ENCODE peak calls at places on chromosomes 6 and 20, in four cellular contexts. One of them, this sample, is unnamed.

GRCh38 chr6:38302081-38302480 is 337.6 kb downstream of the BTBD9 start:
- DNase-seq in cardiac fibroblast: no peak
- DNase-seq in endothelial cell: no peak
- DNase-seq in thoracic aorta: no peak
- DNase-seq in this sample: no peak

GRCh38 chr6:139129284-139129683 is 5.6 kb upstream of the HECA start:
- DNase-seq in cardiac fibroblast: peak
- DNase-seq in endothelial cell: no peak
- DNase-seq in thoracic aorta: no peak
- DNase-seq in this sample: no peak

GRCh38 chr6:146859795-146860495 is 261.2 kb downstream of the ADGB start:
- DNase-seq in cardiac fibroblast: no peak
- DNase-seq in endothelial cell: no peak
- DNase-seq in thoracic aorta: no peak
- DNase-seq in this sample: no peak

GRCh38 chr6:28137458-28138020 is 4.1 kb upstream of the ZKSCAN8 start:
- DNase-seq in cardiac fibroblast: peak
- DNase-seq in endothelial cell: no peak
- DNase-seq in thoracic aorta: no peak
- DNase-seq in this sample: no peak

GRCh38 chr6:136968831-136969230 is 46.7 kb downstream of the SLC35D3 start:
- DNase-seq in cardiac fibroblast: no peak
- DNase-seq in endothelial cell: no peak
- DNase-seq in thoracic aorta: no peak
- DNase-seq in this sample: no peak

GRCh38 chr6:105077592-105078463 is 102.0 kb downstream of the POPDC3 start:
- DNase-seq in cardiac fibroblast: peak
- DNase-seq in endothelial cell: no peak
- DNase-seq in thoracic aorta: no peak
- DNase-seq in this sample: no peak

GRCh38 chr6:101668496-101668895 is 275.0 kb downstream of the GRIK2 start:
- DNase-seq in cardiac fibroblast: peak
- DNase-seq in endothelial cell: no peak
- DNase-seq in thoracic aorta: no peak
- DNase-seq in this sample: no peak

GRCh38 chr6:137874204-137875001 is 7.3 kb downstream of the TNFAIP3 start:
- DNase-seq in cardiac fibroblast: no peak
- DNase-seq in endothelial cell: no peak
- DNase-seq in thoracic aorta: no peak
- DNase-seq in this sample: no peak

GRCh38 chr6:159094444-159095252 is 49.9 kb upstream of the TAGAP start:
- DNase-seq in cardiac fibroblast: no peak
- DNase-seq in endothelial cell: no peak
- DNase-seq in thoracic aorta: no peak
- DNase-seq in this sample: no peak

GRCh38 chr6:44489912-44490604 is 102.6 kb downstream of the CDC5L start:
- DNase-seq in cardiac fibroblast: peak
- DNase-seq in endothelial cell: no peak
- DNase-seq in thoracic aorta: peak
- DNase-seq in this sample: no peak

GRCh38 chr6:163460307-163460782 is 45.8 kb downstream of the QKI start:
- DNase-seq in cardiac fibroblast: peak
- DNase-seq in endothelial cell: no peak
- DNase-seq in thoracic aorta: no peak
- DNase-seq in this sample: no peak

GRCh38 chr20:57657537-57658446 is 37.6 kb upstream of the ZBP1 start:
- DNase-seq in cardiac fibroblast: no peak
- DNase-seq in endothelial cell: peak
- DNase-seq in thoracic aorta: peak
- DNase-seq in this sample: no peak

GRCh38 chr20:22536956-22537756 is 47.2 kb downstream of the FOXA2 start:
- DNase-seq in cardiac fibroblast: no peak
- DNase-seq in endothelial cell: no peak
- DNase-seq in thoracic aorta: no peak
- DNase-seq in this sample: no peak

GRCh38 chr6:89205819-89206218 is 11.3 kb downstream of the GABRR1 start:
- DNase-seq in cardiac fibroblast: no peak
- DNase-seq in endothelial cell: no peak
- DNase-seq in thoracic aorta: peak
- DNase-seq in this sample: no peak

GRCh38 chr6:147615659-147616456 is 107.4 kb downstream of the SAMD5 start:
- DNase-seq in cardiac fibroblast: no peak
- DNase-seq in endothelial cell: no peak
- DNase-seq in thoracic aorta: no peak
- DNase-seq in this sample: no peak

GRCh38 chr20:25014816-25015215 is 22.3 kb upstream of the APMAP start:
- DNase-seq in cardiac fibroblast: no peak
- DNase-seq in endothelial cell: no peak
- DNase-seq in thoracic aorta: no peak
- DNase-seq in this sample: no peak

GRCh38 chr20:62765432-62766070 is 30.7 kb upstream of the MRGBP start:
- DNase-seq in cardiac fibroblast: no peak
- DNase-seq in endothelial cell: no peak
- DNase-seq in thoracic aorta: no peak
- DNase-seq in this sample: no peak

GRCh38 chr6:28896505-28897392 is 27.0 kb downstream of the TRIM27 start:
- DNase-seq in cardiac fibroblast: peak
- DNase-seq in endothelial cell: peak
- DNase-seq in thoracic aorta: no peak
- DNase-seq in this sample: peak

GRCh38 chr6:138590796-138591709 is 91.8 kb upstream of the NHSL1 start:
- DNase-seq in cardiac fibroblast: peak
- DNase-seq in endothelial cell: peak
- DNase-seq in thoracic aorta: no peak
- DNase-seq in this sample: peak

GRCh38 chr6:44041461-44042260 is 85.6 kb downstream of the MRPL14 start:
- DNase-seq in cardiac fibroblast: peak
- DNase-seq in endothelial cell: no peak
- DNase-seq in thoracic aorta: no peak
- DNase-seq in this sample: no peak

GRCh38 chr6:159267165-159267564 is 98.0 kb downstream of the FNDC1 start:
- DNase-seq in cardiac fibroblast: peak
- DNase-seq in endothelial cell: peak
- DNase-seq in thoracic aorta: no peak
- DNase-seq in this sample: peak

GRCh38 chr6:43488667-43489276 is 11.4 kb downstream of the TJAP1 start:
- DNase-seq in cardiac fibroblast: no peak
- DNase-seq in endothelial cell: no peak
- DNase-seq in thoracic aorta: no peak
- DNase-seq in this sample: no peak

GRCh38 chr6:157574851-157575424 is 193.9 kb downstream of the ZDHHC14 start:
- DNase-seq in cardiac fibroblast: no peak
- DNase-seq in endothelial cell: no peak
- DNase-seq in thoracic aorta: no peak
- DNase-seq in this sample: no peak

GRCh38 chr6:95553880-95554279 is 23.5 kb upstream of the MANEA start:
- DNase-seq in cardiac fibroblast: no peak
- DNase-seq in endothelial cell: no peak
- DNase-seq in thoracic aorta: no peak
- DNase-seq in this sample: no peak

GRCh38 chr6:72639920-72640621 is 18.2 kb downstream of the KCNQ5 start:
- DNase-seq in cardiac fibroblast: no peak
- DNase-seq in endothelial cell: no peak
- DNase-seq in thoracic aorta: no peak
- DNase-seq in this sample: no peak
- TF ChIP-seq CTCF in cardiac fibroblast: no peak
- TF ChIP-seq CTCF in endothelial cell: no peak
- TF ChIP-seq CTCF in thoracic aorta: no peak
- TF ChIP-seq CTCF in this sample: no peak

DNA sequence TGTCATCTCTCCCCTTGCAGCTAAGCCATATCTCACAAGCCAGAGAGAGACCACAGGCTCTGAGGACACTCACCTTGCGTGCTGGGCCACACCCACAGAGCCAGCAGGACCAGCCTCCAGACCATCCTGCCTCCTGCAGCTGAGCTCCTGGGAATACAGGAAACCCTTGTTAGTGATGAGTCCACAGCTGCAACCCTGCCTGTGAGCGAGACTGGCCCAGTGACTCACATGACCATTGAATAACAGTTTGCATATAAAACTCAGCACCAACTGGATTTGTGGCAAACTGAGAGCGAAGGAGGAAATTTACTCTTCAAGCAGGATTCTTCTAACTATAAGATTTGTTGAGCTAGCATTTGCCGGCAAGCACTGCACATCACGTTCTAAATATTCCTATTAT is 3.0 kb downstream of the THBS2 start:
- DNase-seq in cardiac fibroblast: peak
- DNase-seq in endothelial cell: no peak
- DNase-seq in thoracic aorta: no peak
- DNase-seq in this sample: no peak
- TF ChIP-seq CTCF in cardiac fibroblast: no peak
- TF ChIP-seq CTCF in endothelial cell: no peak
- TF ChIP-seq CTCF in thoracic aorta: no peak
- TF ChIP-seq CTCF in this sample: no peak

DNA sequence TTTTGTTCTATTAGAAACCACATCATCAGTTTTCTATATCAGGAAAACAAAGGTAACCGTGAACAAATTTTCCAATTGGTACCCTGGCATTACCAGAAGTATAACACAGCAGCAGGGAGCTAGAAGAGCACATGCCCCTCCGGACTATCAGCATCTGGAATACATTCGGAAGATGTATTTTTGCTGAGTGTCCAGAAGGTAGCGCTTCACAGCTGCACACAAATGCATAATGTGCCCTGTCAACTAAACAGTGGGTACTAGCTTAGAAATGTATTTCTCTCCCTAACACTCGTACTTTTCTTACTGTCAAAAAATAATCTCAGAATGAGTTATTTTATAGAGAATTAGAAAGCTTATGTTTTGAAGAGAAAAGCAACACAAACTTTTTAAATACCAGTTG is 77.6 kb downstream of the HUS1B start:
- DNase-seq in cardiac fibroblast: peak
- DNase-seq in endothelial cell: no peak
- DNase-seq in thoracic aorta: no peak
- DNase-seq in this sample: no peak
- TF ChIP-seq CTCF in cardiac fibroblast: peak
- TF ChIP-seq CTCF in endothelial cell: no peak
- TF ChIP-seq CTCF in thoracic aorta: no peak
- TF ChIP-seq CTCF in this sample: peak

GRCh38 chr20:47573586-47573985 is 71.9 kb downstream of the NCOA3 start:
- DNase-seq in cardiac fibroblast: no peak
- DNase-seq in endothelial cell: no peak
- DNase-seq in thoracic aorta: no peak
- DNase-seq in this sample: no peak
- TF ChIP-seq CTCF in cardiac fibroblast: no peak
- TF ChIP-seq CTCF in endothelial cell: no peak
- TF ChIP-seq CTCF in thoracic aorta: no peak
- TF ChIP-seq CTCF in this sample: no peak

GRCh38 chr6:133040025-133040838 is 200.9 kb upstream of the EYA4 start:
- DNase-seq in cardiac fibroblast: peak
- DNase-seq in endothelial cell: peak
- DNase-seq in thoracic aorta: no peak
- DNase-seq in this sample: no peak

GRCh38 chr6:133033263-133033662 is 207.9 kb upstream of the EYA4 start:
- DNase-seq in cardiac fibroblast: no peak
- DNase-seq in endothelial cell: no peak
- DNase-seq in thoracic aorta: no peak
- DNase-seq in this sample: no peak

DNA sequence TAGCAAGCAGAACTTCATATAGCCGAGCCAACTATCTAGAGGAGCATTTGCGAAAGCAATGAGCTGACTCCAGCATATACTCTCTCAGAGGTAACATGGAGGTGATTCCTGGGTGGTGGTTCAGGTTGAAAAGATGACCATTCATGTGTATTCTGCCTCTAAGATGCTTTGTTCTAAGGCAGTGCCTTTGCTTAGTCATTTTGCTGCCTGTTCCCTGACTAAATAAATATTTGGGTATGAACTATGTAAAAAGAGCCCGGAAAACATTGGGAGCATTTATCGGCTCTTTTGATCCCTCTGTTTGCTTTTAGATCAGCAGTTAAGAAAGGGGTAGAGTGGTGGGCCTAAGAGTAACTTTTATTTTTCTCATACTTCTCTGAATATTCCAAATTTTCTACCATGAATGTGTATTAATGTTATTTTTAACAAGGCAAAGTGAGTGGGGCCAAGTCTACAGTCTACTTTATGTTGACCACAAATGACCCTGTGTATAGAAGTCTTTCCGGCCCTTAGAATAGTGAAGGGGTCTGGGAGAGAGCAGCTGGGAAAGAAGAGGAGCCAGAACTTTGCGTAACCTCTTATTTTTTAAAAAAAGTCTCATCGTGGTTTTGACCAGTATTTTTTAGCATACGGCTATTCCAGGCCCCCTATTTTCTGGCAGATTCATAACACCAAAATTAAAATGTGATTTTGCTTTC is 206.5 kb upstream of the EYA4 start:
- DNase-seq in cardiac fibroblast: no peak
- DNase-seq in endothelial cell: no peak
- DNase-seq in thoracic aorta: no peak
- DNase-seq in this sample: no peak
- TF ChIP-seq CTCF in cardiac fibroblast: no peak
- TF ChIP-seq CTCF in endothelial cell: no peak
- TF ChIP-seq CTCF in thoracic aorta: no peak
- TF ChIP-seq CTCF in this sample: no peak

DNA sequence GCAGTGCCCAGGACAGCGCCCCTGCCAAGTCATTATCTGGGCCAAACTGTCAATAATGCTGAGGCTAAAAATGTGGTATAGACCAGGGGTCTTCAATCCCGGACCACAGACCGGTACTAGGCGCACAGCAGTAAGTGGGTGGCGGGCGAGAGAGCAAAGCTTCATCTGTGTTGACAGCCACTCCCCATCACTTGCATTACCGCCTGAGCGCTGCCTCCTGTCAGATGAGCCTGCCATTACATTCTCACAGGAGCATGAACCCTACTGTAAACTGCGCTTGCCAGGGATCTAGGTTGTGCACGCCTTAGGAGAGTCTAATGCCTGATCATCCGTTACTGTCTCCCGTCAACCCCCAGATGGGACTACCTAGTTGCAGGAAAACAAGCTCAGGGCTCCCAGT is 91.0 kb downstream of the NFATC2 start:
- DNase-seq in cardiac fibroblast: no peak
- DNase-seq in endothelial cell: no peak
- DNase-seq in thoracic aorta: no peak
- DNase-seq in this sample: no peak
- TF ChIP-seq CTCF in cardiac fibroblast: no peak
- TF ChIP-seq CTCF in endothelial cell: no peak
- TF ChIP-seq CTCF in thoracic aorta: no peak
- TF ChIP-seq CTCF in this sample: no peak

DNA sequence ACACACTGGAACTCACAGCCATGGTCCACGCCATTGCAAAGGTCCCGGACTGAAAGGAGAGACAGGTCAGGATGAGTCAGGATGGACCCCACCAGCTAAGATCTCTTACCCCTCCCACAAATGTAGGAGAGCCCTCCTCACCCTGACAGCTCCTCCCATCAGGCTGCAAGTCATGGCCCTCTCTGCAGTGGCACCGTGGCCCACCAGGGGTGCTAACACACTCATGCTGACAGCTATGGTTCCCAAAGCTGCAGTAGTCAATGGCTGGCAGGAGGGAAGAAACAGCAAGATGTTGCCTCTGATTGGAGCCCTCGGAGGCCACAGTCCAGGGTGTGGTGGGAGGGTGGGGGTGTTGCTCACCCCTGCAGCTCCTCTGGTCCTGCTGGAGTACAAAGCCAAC is 5.7 kb upstream of the RBPJL start:
- DNase-seq in cardiac fibroblast: peak
- DNase-seq in endothelial cell: peak
- DNase-seq in thoracic aorta: no peak
- DNase-seq in this sample: peak
- TF ChIP-seq CTCF in cardiac fibroblast: peak
- TF ChIP-seq CTCF in endothelial cell: peak
- TF ChIP-seq CTCF in thoracic aorta: no peak
- TF ChIP-seq CTCF in this sample: peak

GRCh38 chr20:40090236-40090635 is 598.8 kb downstream of the MAFB start:
- DNase-seq in cardiac fibroblast: no peak
- DNase-seq in endothelial cell: no peak
- DNase-seq in thoracic aorta: no peak
- DNase-seq in this sample: no peak
- TF ChIP-seq CTCF in cardiac fibroblast: no peak
- TF ChIP-seq CTCF in endothelial cell: no peak
- TF ChIP-seq CTCF in thoracic aorta: no peak
- TF ChIP-seq CTCF in this sample: no peak

This sample was measured in nephron progenitor cell.